ENCODE peak calls at places on chromosome 21, in five cellular contexts. D, O, B, I and C are unnamed samples.

GRCh38 chr21:30444204-30444603 is 4.1 kb downstream of the KRTAP15-1 start:
- DNase-seq in D (no peak), O (no peak), B (no peak), I (no peak), C (no peak)

GRCh38 chr21:38289697-38290096 is 32.9 kb downstream of the KCNJ15 start:
- DNase-seq in D (peak; percentile 99), O (peak; percentile 50), B (peak; percentile 99), I (no peak), C (no peak)

GRCh38 chr21:45618287-45618686 is 25.2 kb upstream of the PCBP3 start:
- DNase-seq in D (peak; percentile 69), O (peak; percentile 35), B (no peak), I (no peak), C (peak; percentile 73)

GRCh38 chr21:20010691-20011200 is 987.5 kb upstream of the NCAM2 start:
- DNase-seq in D (no peak), O (no peak), B (no peak), I (no peak), C (no peak)

GRCh38 chr21:33971492-33972013 is 55.9 kb upstream of the ATP5PO start:
- DNase-seq in D (peak; percentile 68), O (no peak), B (no peak), I (peak; percentile 35), C (no peak)

GRCh38 chr21:38787461-38788274 is 18.1 kb upstream of the ETS2 start:
- DNase-seq in D (peak; percentile 90), O (peak; percentile 65), B (peak; percentile 92), I (peak; percentile 92), C (no peak)

GRCh38 chr21:32710987-32711386 is 16.8 kb downstream of the SYNJ1 start:
- DNase-seq in D (no peak), O (no peak), B (no peak), I (no peak), C (no peak)

GRCh38 chr21:40115775-40116174 is 248.5 kb downstream of the PCP4 start:
- DNase-seq in D (no peak), O (no peak), B (no peak), I (no peak), C (no peak)

GRCh38 chr21:35737899-35738341 is 322.4 kb downstream of the SETD4 start:
- DNase-seq in D (peak; percentile 77), O (no peak), B (peak; percentile 56), I (no peak), C (no peak)

GRCh38 chr21:45306832-45307571 is 19.3 kb upstream of the POFUT2 start:
- DNase-seq in D (peak; percentile 86), O (no peak), B (no peak), I (no peak), C (no peak)

GRCh38 chr21:38467911-38468310 is 30.4 kb downstream of the ERG start:
- DNase-seq in D (no peak), O (no peak), B (no peak), I (no peak), C (no peak)

GRCh38 chr21:23384679-23385078 is 2222.6 kb downstream of the MRPL39 start:
- DNase-seq in D (no peak), O (no peak), B (no peak), I (no peak), C (no peak)

GRCh38 chr21:33051925-33052324 is 18.0 kb upstream of the OLIG1 start:
- DNase-seq in D (no peak), O (no peak), B (no peak), I (no peak), C (no peak)

GRCh38 chr21:31484219-31484618 is 140.2 kb upstream of the TIAM1 start:
- DNase-seq in D (no peak), O (no peak), B (no peak), I (no peak), C (no peak)